ENCODE peak calls at places on chromosomes 2 and 18, in ten cellular contexts. H is brain microvascular endothelial cell, O is heart right ventricle, U is foreskin fibroblast, J is cardiac muscle cell, K is mammary epithelial cell, W is esophagus muscularis mucosa, X is spleen, I is progenitor cell of endocrine pancreas, P is nephron progenitor cell. V is an unnamed sample.
A peak's percentile ranks its signal among the peaks of the same experiment; 100 is the strongest.

GRCh38 chr2:216017365-216017764 is 4.0 kb upstream of the MREG start:
- DNase-seq in H (no peak), O (no peak), U (peak; percentile 62), J (no peak), K (peak; percentile 74), W (no peak), X (no peak), I (no peak), P (no peak), V (no peak)

GRCh38 chr2:167187910-167188595 is 299.8 kb downstream of the XIRP2 start:
- DNase-seq in H (no peak), O (no peak), U (no peak), J (no peak), K (no peak), W (no peak), X (no peak), I (no peak), P (no peak), V (no peak)

GRCh38 chr2:68098398-68098797 is 35.6 kb upstream of the C1D start:
- DNase-seq in H (no peak), O (no peak), U (no peak), J (no peak), K (no peak), W (peak; percentile 24), X (no peak), I (no peak), P (no peak), V (no peak)

GRCh38 chr2:48070415-48070814 is 164.1 kb upstream of the FBXO11 start:
- DNase-seq in H (no peak), O (no peak), U (no peak), J (no peak), K (no peak), W (no peak), X (no peak), I (no peak), P (no peak), V (no peak)

GRCh38 chr2:198782734-198783133 is 675.0 kb downstream of the SATB2 start:
- DNase-seq in H (no peak), O (no peak), U (no peak), J (no peak), K (no peak), W (no peak), X (no peak), I (no peak), P (no peak), V (no peak)

GRCh38 chr2:51165534-51166260 is 133.8 kb upstream of the NRXN1 start:
- DNase-seq in H (peak; percentile 40), O (no peak), U (no peak), J (no peak), K (no peak), W (no peak), X (no peak), I (no peak), P (no peak), V (no peak)

GRCh38 chr2:223865124-223865523 is 27.7 kb upstream of the AP1S3 start:
- DNase-seq in H (no peak), O (no peak), U (no peak), J (no peak), K (no peak), W (no peak), X (no peak), I (no peak), P (no peak), V (no peak)

GRCh38 chr2:234632527-234633391 is 135.9 kb upstream of the ARL4C start:
- DNase-seq in H (peak; percentile 79), O (no peak), U (peak; percentile 89), J (no peak), K (peak; percentile 11), W (peak; percentile 55), X (no peak), I (no peak), P (no peak), V (no peak)

GRCh38 chr2:39099820-39100728 is 20.8 kb downstream of the SOS1 start:
- DNase-seq in H (no peak), O (no peak), U (no peak), J (no peak), K (peak; percentile 75), W (no peak), X (no peak), I (no peak), P (no peak), V (no peak)

GRCh38 chr18:74416124-74416523 is 41.0 kb downstream of the DIPK1C start:
- DNase-seq in H (no peak), O (peak; percentile 62), U (no peak), J (no peak), K (no peak), W (no peak), X (no peak), I (no peak), P (no peak), V (no peak)

DNA sequence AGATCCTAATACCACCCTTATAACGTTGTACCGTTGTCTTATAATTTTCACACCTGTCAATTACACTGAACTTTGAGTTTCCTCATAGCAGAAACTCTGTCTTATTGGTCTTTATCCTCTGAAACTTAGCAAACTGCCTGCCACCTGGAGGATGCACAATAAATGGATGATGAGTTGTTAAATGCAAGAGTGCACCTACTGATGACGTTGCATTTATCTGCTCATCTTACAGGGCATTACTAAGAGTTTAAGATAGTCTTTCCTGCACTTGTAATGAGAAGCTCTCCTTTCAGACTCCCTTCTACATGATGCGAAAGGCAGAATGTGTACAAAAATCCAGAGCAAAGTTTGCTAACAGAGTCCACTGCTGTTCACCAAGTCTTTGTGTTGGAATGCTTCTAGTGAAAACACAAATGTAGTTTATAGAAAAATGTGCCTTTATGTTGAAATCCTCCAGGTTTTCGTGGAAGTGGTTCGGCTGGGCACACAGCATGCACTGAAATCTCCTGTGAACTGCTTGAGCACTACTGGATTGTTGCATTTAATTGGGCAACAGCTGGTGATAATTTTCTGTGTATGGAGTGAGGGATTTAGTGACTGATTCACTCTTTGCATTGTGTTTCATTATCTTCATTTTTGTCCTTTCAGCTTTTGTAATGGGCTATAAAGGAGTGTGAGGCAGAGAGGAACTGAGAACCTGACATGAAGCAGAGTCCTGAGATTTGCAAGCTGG is 665.8 kb upstream of the ID2 start:
- DNase-seq in H (no peak), O (no peak), U (no peak), J (no peak), K (no peak), W (no peak), X (no peak), I (no peak), P (no peak), V (no peak)
- TF ChIP-seq CTCF in H (no peak), O (no peak), U (no peak), J (no peak), K (no peak), W (no peak), X (no peak), I (no peak), P (no peak), V (no peak)

GRCh38 chr2:203399031-203399430 is 70.8 kb downstream of the ABI2 start:
- DNase-seq in H (no peak), O (no peak), U (peak; percentile 40), J (no peak), K (no peak), W (no peak), X (no peak), I (no peak), P (no peak), V (no peak)

GRCh38 chr2:203395858-203396257 is 67.7 kb downstream of the ABI2 start:
- DNase-seq in H (no peak), O (no peak), U (no peak), J (no peak), K (no peak), W (no peak), X (no peak), I (no peak), P (no peak), V (no peak)

GRCh38 chr2:203396667-203397066 is 68.5 kb downstream of the ABI2 start:
- DNase-seq in H (no peak), O (no peak), U (no peak), J (peak; percentile 7), K (no peak), W (no peak), X (no peak), I (no peak), P (no peak), V (no peak)

DNA sequence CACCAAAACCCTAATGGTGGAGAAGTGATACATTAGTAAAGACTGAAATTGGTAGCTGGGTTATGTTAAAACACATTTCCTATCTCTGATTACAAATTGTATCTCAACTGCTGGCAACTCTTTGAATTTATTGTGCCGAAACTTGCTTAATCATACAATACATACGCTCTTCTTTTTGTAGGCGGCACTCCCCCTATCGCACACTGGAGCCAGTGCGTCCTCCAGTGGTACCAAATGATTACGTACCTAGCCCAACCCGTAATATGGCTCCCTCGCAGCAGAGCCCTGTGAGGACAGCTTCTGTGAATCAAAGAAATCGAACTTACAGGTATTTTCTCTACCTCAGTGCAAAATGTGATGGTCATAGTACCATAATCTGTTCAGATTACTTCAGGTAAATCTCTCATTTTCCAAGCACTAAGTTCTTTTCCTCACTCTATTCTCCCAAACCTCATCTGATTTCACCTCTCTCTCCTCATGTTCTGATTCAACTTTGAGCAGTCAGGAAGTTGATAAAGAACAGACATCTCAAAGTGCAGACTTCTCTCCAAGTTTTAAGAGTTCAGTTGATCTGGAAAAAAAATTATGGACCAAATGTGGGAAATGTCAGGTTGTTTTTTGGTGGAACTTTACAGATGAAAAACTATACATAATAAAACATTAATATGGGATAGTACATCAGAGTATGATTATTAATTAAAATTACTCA is 66.5 kb downstream of the ABI2 start:
- DNase-seq in H (no peak), O (no peak), U (no peak), J (no peak), K (no peak), W (no peak), X (no peak), I (no peak), P (no peak), V (no peak)
- TF ChIP-seq CTCF in H (peak; percentile 23), O (no peak), U (no peak), J (no peak), K (no peak), W (no peak), X (no peak), I (peak; percentile 29), P (no peak), V (peak; percentile 26)

GRCh38 chr18:12686100-12686499 is 16.4 kb downstream of the CEP76 start:
- DNase-seq in H (peak; percentile 23), O (no peak), U (peak; percentile 55), J (no peak), K (peak; percentile 20), W (no peak), X (no peak), I (no peak), P (no peak), V (no peak)
- TF ChIP-seq CTCF in H (peak; percentile 44), O (no peak), U (peak; percentile 14), J (peak; percentile 10), K (no peak), W (no peak), X (no peak), I (peak; percentile 11), P (no peak), V (no peak)

DNA sequence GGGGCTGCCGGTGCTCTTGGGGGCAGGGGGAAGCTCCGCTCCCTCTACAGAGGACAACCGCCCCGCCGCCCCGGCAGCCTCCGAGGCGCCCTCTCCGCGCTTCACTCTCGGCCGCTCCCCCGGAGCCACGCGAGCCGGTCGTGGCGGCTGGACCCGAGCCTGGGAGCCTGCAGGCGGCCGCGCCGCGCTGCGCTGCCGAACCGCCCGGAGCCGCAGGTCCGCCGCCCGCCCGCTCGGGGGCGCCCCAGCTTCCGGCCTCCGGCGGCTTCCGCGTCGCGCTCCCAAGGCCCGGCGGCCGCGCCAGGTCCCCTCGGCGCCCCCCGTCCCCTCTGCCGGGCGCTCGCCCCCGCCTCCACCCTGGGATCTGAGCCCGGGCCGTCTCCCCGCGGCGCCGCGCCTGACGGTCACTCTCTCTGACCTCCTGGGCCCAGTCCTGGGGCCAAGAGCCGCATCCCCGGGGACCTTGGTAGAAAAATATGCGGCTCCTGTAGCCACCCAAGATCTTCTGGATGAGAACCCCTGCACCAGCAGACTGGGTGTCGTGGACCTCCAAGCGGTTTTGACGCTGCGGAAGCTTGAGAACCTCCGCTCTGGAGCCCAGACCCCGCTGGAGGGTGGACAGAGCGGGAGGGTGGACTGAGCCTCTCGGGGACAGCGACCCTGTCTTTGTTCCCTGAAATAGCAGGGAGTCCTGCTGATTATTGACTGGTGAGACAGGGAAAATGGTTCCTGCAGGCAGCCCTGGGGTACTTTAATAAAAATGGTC is 44.3 kb downstream of the SERTAD2 start:
- DNase-seq in H (no peak), O (peak; percentile 77), U (peak; percentile 65), J (peak; percentile 62), K (no peak), W (no peak), X (peak; percentile 96), I (peak; percentile 55), P (peak; percentile 74), V (peak; percentile 66)
- TF ChIP-seq CTCF in H (peak; percentile 25), O (peak; percentile 72), U (no peak), J (no peak), K (peak; percentile 25), W (peak; percentile 63), X (peak; percentile 69), I (peak; percentile 53), P (no peak), V (peak; percentile 32)